ENCODE peak calls at places on chromosomes 1 and 21, in four cellular contexts. H, L, V and P are unnamed samples.

GRCh38 chr1:29830383-29830782 is 594.1 kb downstream of the PTPRU start:
- DNase-seq in V (no peak), H (no peak), L (no peak), P (no peak)

GRCh38 chr1:183962903-183963302 is 74.6 kb downstream of the COLGALT2 start:
- DNase-seq in L (no peak), V (no peak), H (no peak), P (no peak)

GRCh38 chr21:25903599-25903998 is 168.8 kb downstream of the GABPA start:
- DNase-seq in V (no peak), H (no peak), L (no peak), P (no peak)

GRCh38 chr1:184518958-184519357 is 132.1 kb downstream of the C1orf21 start:
- DNase-seq in V (no peak), L (no peak), H (no peak), P (no peak)

GRCh38 chr1:47444578-47445465 is 7.0 kb downstream of the FOXD2 start:
- DNase-seq in V (no peak), L (no peak), H (no peak), P (no peak)

GRCh38 chr1:67771152-67771551 is 62.1 kb downstream of the GNG12 start:
- DNase-seq in V (no peak), H (no peak), L (no peak), P (no peak)

GRCh38 chr21:33668180-33668579 is 25.9 kb downstream of the ITSN1 start:
- DNase-seq in V (no peak), H (no peak), L (no peak), P (no peak)

GRCh38 chr1:201695607-201696006 is 133.3 kb upstream of the IPO9 start:
- DNase-seq in L (no peak), H (no peak), V (no peak), P (no peak)

GRCh38 chr1:177754607-177755006 is 215.3 kb downstream of the SEC16B start:
- DNase-seq in H (no peak), V (no peak), L (no peak), P (no peak)

GRCh38 chr1:186498071-186498470 is 37.2 kb upstream of the PDC start:
- DNase-seq in L (no peak), H (no peak), V (no peak), P (no peak)

GRCh38 chr1:9843576-9843945 is 19.8 kb upstream of the CLSTN1 start:
- DNase-seq in L (no peak), H (no peak), V (peak; percentile 95), P (no peak)

GRCh38 chr1:226526801-226527595 is 21.6 kb upstream of the STUM start:
- DNase-seq in L (no peak), V (no peak), H (no peak), P (no peak)

GRCh38 chr1:6263716-6264115 is 2.8 kb upstream of the GPR153 start:
- DNase-seq in V (no peak), L (no peak), H (no peak), P (no peak)